ENCODE peak calls at places on chromosomes 11 and 22, in ten cellular contexts. One of them, this sample, is unnamed.

GRCh38 chr11:35109827-35110226 is 29.1 kb upstream of the CD44 start:
- DNase-seq in IMR-90: no peak
- DNase-seq in PC-3: no peak
- DNase-seq in natural killer cell: no peak
- DNase-seq in colonic mucosa: no peak
- DNase-seq in fibroblast of lung: no peak
- DNase-seq in epithelial cell of proximal tubule: no peak
- DNase-seq in fibroblast of mammary gland: no peak
- DNase-seq in HFFc6: no peak
- DNase-seq in mesothelial cell of epicardium: no peak
- DNase-seq in this sample: no peak

GRCh38 chr22:37782340-37783168 is 25.2 kb upstream of the GCAT start:
- DNase-seq in IMR-90: peak; percentile 44
- DNase-seq in PC-3: peak; percentile 94
- DNase-seq in natural killer cell: no peak
- DNase-seq in colonic mucosa: peak; percentile 56
- DNase-seq in fibroblast of lung: peak; percentile 47
- DNase-seq in epithelial cell of proximal tubule: no peak
- DNase-seq in fibroblast of mammary gland: peak; percentile 57
- DNase-seq in HFFc6: peak; percentile 85
- DNase-seq in mesothelial cell of epicardium: no peak
- DNase-seq in this sample: no peak

GRCh38 chr22:44180706-44181032 is at the start of gene PARVG:
- DNase-seq in IMR-90: no peak
- DNase-seq in PC-3: peak; percentile 38
- DNase-seq in natural killer cell: peak; percentile 26
- DNase-seq in colonic mucosa: no peak
- DNase-seq in fibroblast of lung: no peak
- DNase-seq in epithelial cell of proximal tubule: no peak
- DNase-seq in fibroblast of mammary gland: no peak
- DNase-seq in HFFc6: no peak
- DNase-seq in mesothelial cell of epicardium: no peak
- DNase-seq in this sample: peak; percentile 45

GRCh38 chr11:93842461-93842860 is 8.0 kb downstream of the VSTM5 start:
- DNase-seq in IMR-90: peak; percentile 71
- DNase-seq in PC-3: peak; percentile 99
- DNase-seq in natural killer cell: no peak
- DNase-seq in colonic mucosa: peak; percentile 88
- DNase-seq in fibroblast of lung: peak; percentile 95
- DNase-seq in epithelial cell of proximal tubule: peak; percentile 32
- DNase-seq in fibroblast of mammary gland: peak; percentile 54
- DNase-seq in HFFc6: peak; percentile 77
- DNase-seq in mesothelial cell of epicardium: no peak
- DNase-seq in this sample: no peak

GRCh38 chr22:39496131-39496838 is 5.8 kb upstream of the MIEF1 start:
- DNase-seq in IMR-90: peak; percentile 57
- DNase-seq in PC-3: peak; percentile 51
- DNase-seq in natural killer cell: peak; percentile 31
- DNase-seq in colonic mucosa: peak; percentile 79
- DNase-seq in fibroblast of lung: peak; percentile 55
- DNase-seq in epithelial cell of proximal tubule: no peak
- DNase-seq in fibroblast of mammary gland: peak; percentile 58
- DNase-seq in HFFc6: peak; percentile 44
- DNase-seq in mesothelial cell of epicardium: peak; percentile 68
- DNase-seq in this sample: peak; percentile 74

GRCh38 chr22:29311468-29312217 is 3.9 kb downstream of the RASL10A start:
- DNase-seq in IMR-90: no peak
- DNase-seq in PC-3: no peak
- DNase-seq in natural killer cell: no peak
- DNase-seq in colonic mucosa: no peak
- DNase-seq in fibroblast of lung: no peak
- DNase-seq in epithelial cell of proximal tubule: no peak
- DNase-seq in fibroblast of mammary gland: no peak
- DNase-seq in HFFc6: no peak
- DNase-seq in mesothelial cell of epicardium: no peak
- DNase-seq in this sample: no peak

GRCh38 chr11:106011481-106011880 is 10.6 kb downstream of the MSANTD4 start:
- DNase-seq in IMR-90: no peak
- DNase-seq in PC-3: no peak
- DNase-seq in natural killer cell: no peak
- DNase-seq in colonic mucosa: no peak
- DNase-seq in fibroblast of lung: peak; percentile 27
- DNase-seq in epithelial cell of proximal tubule: no peak
- DNase-seq in fibroblast of mammary gland: peak; percentile 22
- DNase-seq in HFFc6: no peak
- DNase-seq in mesothelial cell of epicardium: no peak
- DNase-seq in this sample: no peak

GRCh38 chr11:126282742-126283591 is at the start of gene TIRAP:
- DNase-seq in IMR-90: peak; percentile 42
- DNase-seq in PC-3: peak; percentile 59
- DNase-seq in natural killer cell: peak; percentile 53
- DNase-seq in colonic mucosa: peak; percentile 77
- DNase-seq in fibroblast of lung: peak; percentile 61
- DNase-seq in epithelial cell of proximal tubule: no peak
- DNase-seq in fibroblast of mammary gland: peak; percentile 50
- DNase-seq in HFFc6: peak; percentile 39
- DNase-seq in mesothelial cell of epicardium: peak; percentile 69
- DNase-seq in this sample: peak; percentile 77

GRCh38 chr22:35684732-35685131 is 32.9 kb upstream of the APOL5 start:
- DNase-seq in IMR-90: no peak
- DNase-seq in PC-3: no peak
- DNase-seq in natural killer cell: no peak
- DNase-seq in colonic mucosa: no peak
- DNase-seq in fibroblast of lung: no peak
- DNase-seq in epithelial cell of proximal tubule: no peak
- DNase-seq in fibroblast of mammary gland: no peak
- DNase-seq in HFFc6: no peak
- DNase-seq in mesothelial cell of epicardium: no peak
- DNase-seq in this sample: no peak

GRCh38 chr22:48749555-48750227 is 1078.0 kb downstream of the BRD1 start:
- DNase-seq in IMR-90: no peak
- DNase-seq in PC-3: no peak
- DNase-seq in natural killer cell: no peak
- DNase-seq in colonic mucosa: no peak
- DNase-seq in fibroblast of lung: no peak
- DNase-seq in epithelial cell of proximal tubule: no peak
- DNase-seq in fibroblast of mammary gland: no peak
- DNase-seq in HFFc6: no peak
- DNase-seq in mesothelial cell of epicardium: peak; percentile 34
- DNase-seq in this sample: no peak

GRCh38 chr11:97557399-97557798 is 1167.6 kb downstream of the JRKL start:
- DNase-seq in IMR-90: no peak
- DNase-seq in PC-3: peak; percentile 13
- DNase-seq in natural killer cell: no peak
- DNase-seq in colonic mucosa: no peak
- DNase-seq in fibroblast of lung: no peak
- DNase-seq in epithelial cell of proximal tubule: no peak
- DNase-seq in fibroblast of mammary gland: no peak
- DNase-seq in HFFc6: no peak
- DNase-seq in mesothelial cell of epicardium: no peak
- DNase-seq in this sample: no peak

GRCh38 chr22:33746501-33746928 is 173.8 kb downstream of the LARGE1 start:
- DNase-seq in IMR-90: no peak
- DNase-seq in PC-3: no peak
- DNase-seq in natural killer cell: no peak
- DNase-seq in colonic mucosa: peak; percentile 30
- DNase-seq in fibroblast of lung: no peak
- DNase-seq in epithelial cell of proximal tubule: no peak
- DNase-seq in fibroblast of mammary gland: no peak
- DNase-seq in HFFc6: no peak
- DNase-seq in mesothelial cell of epicardium: no peak
- DNase-seq in this sample: no peak

GRCh38 chr11:30128269-30128932 is 102.4 kb upstream of the FSHB start:
- DNase-seq in IMR-90: peak; percentile 60
- DNase-seq in PC-3: peak; percentile 51
- DNase-seq in natural killer cell: no peak
- DNase-seq in colonic mucosa: no peak
- DNase-seq in fibroblast of lung: peak; percentile 33
- DNase-seq in epithelial cell of proximal tubule: no peak
- DNase-seq in fibroblast of mammary gland: peak; percentile 82
- DNase-seq in HFFc6: peak; percentile 37
- DNase-seq in mesothelial cell of epicardium: no peak
- DNase-seq in this sample: no peak
- TF ChIP-seq CTCF in IMR-90: peak; percentile 61
- TF ChIP-seq CTCF in PC-3: peak; percentile 66
- TF ChIP-seq CTCF in natural killer cell: peak; percentile 31
- TF ChIP-seq CTCF in colonic mucosa: peak; percentile 41
- TF ChIP-seq CTCF in fibroblast of lung: peak; percentile 30
- TF ChIP-seq CTCF in epithelial cell of proximal tubule: peak; percentile 85
- TF ChIP-seq CTCF in fibroblast of mammary gland: peak; percentile 62
- TF ChIP-seq CTCF in HFFc6: peak; percentile 68
- TF ChIP-seq CTCF in mesothelial cell of epicardium: peak; percentile 69
- TF ChIP-seq CTCF in this sample: peak; percentile 39

GRCh38 chr11:129995163-129995562 is 7.5 kb downstream of the PRDM10 start:
- DNase-seq in IMR-90: no peak
- DNase-seq in PC-3: no peak
- DNase-seq in natural killer cell: no peak
- DNase-seq in colonic mucosa: no peak
- DNase-seq in fibroblast of lung: no peak
- DNase-seq in epithelial cell of proximal tubule: no peak
- DNase-seq in fibroblast of mammary gland: no peak
- DNase-seq in HFFc6: no peak
- DNase-seq in mesothelial cell of epicardium: no peak
- DNase-seq in this sample: no peak

GRCh38 chr11:129989437-129989836 is 13.2 kb downstream of the PRDM10 start:
- DNase-seq in IMR-90: peak; percentile 5
- DNase-seq in PC-3: no peak
- DNase-seq in natural killer cell: no peak
- DNase-seq in colonic mucosa: peak; percentile 41
- DNase-seq in fibroblast of lung: no peak
- DNase-seq in epithelial cell of proximal tubule: no peak
- DNase-seq in fibroblast of mammary gland: no peak
- DNase-seq in HFFc6: no peak
- DNase-seq in mesothelial cell of epicardium: no peak
- DNase-seq in this sample: no peak

GRCh38 chr11:129987950-129988349 is 14.7 kb downstream of the PRDM10 start:
- DNase-seq in IMR-90: no peak
- DNase-seq in PC-3: no peak
- DNase-seq in natural killer cell: no peak
- DNase-seq in colonic mucosa: no peak
- DNase-seq in fibroblast of lung: no peak
- DNase-seq in epithelial cell of proximal tubule: no peak
- DNase-seq in fibroblast of mammary gland: no peak
- DNase-seq in HFFc6: no peak
- DNase-seq in mesothelial cell of epicardium: no peak
- DNase-seq in this sample: no peak

GRCh38 chr11:129996113-129996870 is 6.3 kb downstream of the PRDM10 start:
- DNase-seq in IMR-90: no peak
- DNase-seq in PC-3: no peak
- DNase-seq in natural killer cell: no peak
- DNase-seq in colonic mucosa: peak; percentile 21
- DNase-seq in fibroblast of lung: no peak
- DNase-seq in epithelial cell of proximal tubule: no peak
- DNase-seq in fibroblast of mammary gland: no peak
- DNase-seq in HFFc6: no peak
- DNase-seq in mesothelial cell of epicardium: no peak
- DNase-seq in this sample: no peak

DNA sequence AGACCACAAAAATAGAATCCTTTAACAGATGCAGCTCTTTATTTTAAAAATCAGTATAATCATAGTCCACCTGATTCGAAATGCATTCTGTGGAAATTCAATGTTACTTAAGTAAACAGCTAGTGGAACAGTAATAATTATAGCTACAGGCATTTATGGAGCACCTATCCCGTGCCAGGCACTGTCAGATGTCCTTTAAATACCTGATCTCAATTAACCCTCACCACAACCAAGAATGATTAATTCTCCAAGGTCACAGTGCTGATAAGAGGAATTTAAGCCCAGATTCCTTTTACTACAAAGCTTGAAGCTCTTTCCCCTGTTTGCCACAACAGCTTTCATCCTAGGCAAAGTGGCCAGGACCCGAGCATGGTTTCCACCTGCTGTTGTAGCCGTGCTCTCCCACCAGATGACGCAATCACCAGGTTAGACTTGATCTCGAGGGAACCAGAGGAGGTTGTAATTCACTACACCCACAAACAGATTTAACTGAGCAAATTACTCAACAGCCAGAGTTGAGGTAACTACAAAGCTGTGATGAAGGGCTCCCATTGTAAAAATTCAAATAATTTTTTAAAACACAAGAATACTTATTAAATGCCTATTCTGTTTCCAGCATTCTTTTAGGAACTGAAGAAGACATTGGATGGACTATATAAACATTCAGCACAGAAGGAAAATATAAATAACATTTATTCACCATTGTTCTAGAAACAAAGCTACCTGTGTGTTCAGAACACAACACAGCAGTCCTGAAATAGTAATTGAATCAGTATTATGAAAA is 10.3 kb downstream of the PRDM10 start:
- DNase-seq in IMR-90: peak; percentile 22
- DNase-seq in PC-3: peak; percentile 53
- DNase-seq in natural killer cell: no peak
- DNase-seq in colonic mucosa: peak; percentile 64
- DNase-seq in fibroblast of lung: peak; percentile 46
- DNase-seq in epithelial cell of proximal tubule: no peak
- DNase-seq in fibroblast of mammary gland: peak; percentile 47
- DNase-seq in HFFc6: peak; percentile 36
- DNase-seq in mesothelial cell of epicardium: peak; percentile 48
- DNase-seq in this sample: no peak
- TF ChIP-seq CTCF in IMR-90: no peak
- TF ChIP-seq CTCF in PC-3: peak; percentile 64
- TF ChIP-seq CTCF in natural killer cell: no peak
- TF ChIP-seq CTCF in colonic mucosa: peak; percentile 19
- TF ChIP-seq CTCF in fibroblast of lung: no peak
- TF ChIP-seq CTCF in epithelial cell of proximal tubule: peak; percentile 81
- TF ChIP-seq CTCF in fibroblast of mammary gland: no peak
- TF ChIP-seq CTCF in HFFc6: peak; percentile 42
- TF ChIP-seq CTCF in mesothelial cell of epicardium: no peak
- TF ChIP-seq CTCF in this sample: no peak

GRCh38 chr22:24129980-24130379 is 51.3 kb upstream of the SUSD2 start:
- DNase-seq in IMR-90: no peak
- DNase-seq in PC-3: no peak
- DNase-seq in natural killer cell: no peak
- DNase-seq in colonic mucosa: no peak
- DNase-seq in fibroblast of lung: no peak
- DNase-seq in epithelial cell of proximal tubule: no peak
- DNase-seq in fibroblast of mammary gland: no peak
- DNase-seq in HFFc6: no peak
- DNase-seq in mesothelial cell of epicardium: no peak
- DNase-seq in this sample: no peak
- TF ChIP-seq CTCF in IMR-90: no peak
- TF ChIP-seq CTCF in PC-3: no peak
- TF ChIP-seq CTCF in natural killer cell: no peak
- TF ChIP-seq CTCF in colonic mucosa: no peak
- TF ChIP-seq CTCF in fibroblast of lung: no peak
- TF ChIP-seq CTCF in epithelial cell of proximal tubule: no peak
- TF ChIP-seq CTCF in fibroblast of mammary gland: no peak
- TF ChIP-seq CTCF in HFFc6: no peak
- TF ChIP-seq CTCF in mesothelial cell of epicardium: no peak
- TF ChIP-seq CTCF in this sample: no peak

DNA sequence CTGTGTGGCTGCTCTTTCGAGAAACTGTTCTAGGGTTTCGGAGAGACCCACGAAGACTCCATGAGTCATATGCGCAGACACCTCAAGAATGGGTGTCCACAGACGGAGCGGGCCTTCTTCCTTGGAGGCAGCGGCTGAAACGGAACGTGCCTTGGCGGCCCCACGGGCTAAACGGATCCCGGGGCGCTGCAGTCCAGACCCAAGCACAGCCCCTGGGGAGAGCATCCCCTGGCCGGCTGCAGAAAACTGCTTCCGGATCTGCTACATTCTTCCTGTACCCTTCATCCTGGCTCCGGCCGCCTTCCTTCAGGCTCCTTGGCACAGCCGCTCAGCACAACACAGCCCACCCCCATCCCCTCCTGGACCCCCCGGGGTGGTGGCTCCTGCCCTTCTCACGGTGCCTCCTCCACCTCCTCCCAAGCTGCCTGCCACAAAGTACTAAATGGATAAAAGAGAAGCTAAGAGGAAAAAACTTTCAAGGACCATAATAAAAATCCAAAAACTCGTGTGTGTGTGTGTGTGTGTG is 25.4 kb downstream of the CPT1A start:
- DNase-seq in IMR-90: no peak
- DNase-seq in PC-3: no peak
- DNase-seq in natural killer cell: no peak
- DNase-seq in colonic mucosa: no peak
- DNase-seq in fibroblast of lung: no peak
- DNase-seq in epithelial cell of proximal tubule: no peak
- DNase-seq in fibroblast of mammary gland: no peak
- DNase-seq in HFFc6: no peak
- DNase-seq in mesothelial cell of epicardium: no peak
- DNase-seq in this sample: no peak
- TF ChIP-seq CTCF in IMR-90: no peak
- TF ChIP-seq CTCF in PC-3: no peak
- TF ChIP-seq CTCF in natural killer cell: no peak
- TF ChIP-seq CTCF in colonic mucosa: no peak
- TF ChIP-seq CTCF in fibroblast of lung: no peak
- TF ChIP-seq CTCF in epithelial cell of proximal tubule: no peak
- TF ChIP-seq CTCF in fibroblast of mammary gland: no peak
- TF ChIP-seq CTCF in HFFc6: no peak
- TF ChIP-seq CTCF in mesothelial cell of epicardium: no peak
- TF ChIP-seq CTCF in this sample: no peak

This sample was measured in CD14-positive monocyte.